ENCODE peak calls at places on chromosomes 3 and 15, in seven cellular contexts. X is stimulated activated CD8-positive, alpha-beta memory T cell treated with anti-CD3 and anti-CD28 coated beads, Interleukin-12 subunit alpha, Interleukin-12 subunit beta, amount 100 ng/mL, for 1 hour; J is RPMI7951; D is stomach; I is cardiac fibroblast; Y is activated T-cell treated with anti-CD3 and anti-CD28 coated beads, Interleukin-2, amount 50 U/mL, for 24 hours; O is A673. S is an unnamed sample.
A peak's percentile ranks its signal among the peaks of the same experiment; 100 is the strongest.

GRCh38 chr15:76973362-76973743 is 21.6 kb upstream of the PSTPIP1 start:
- DNase-seq in X (peak; percentile 54), J (peak; percentile 9), D (no peak), I (peak; percentile 74), Y (peak; percentile 76), O (peak; percentile 59), S (peak; percentile 25)

GRCh38 chr3:184257083-184257915 is 4.1 kb downstream of the CAMK2N2 start:
- DNase-seq in X (no peak), J (no peak), D (no peak), I (no peak), Y (no peak), O (no peak), S (no peak)

GRCh38 chr3:114609952-114610351 is 316.1 kb downstream of the TIGIT start:
- DNase-seq in X (no peak), J (no peak), D (no peak), I (no peak), Y (no peak), O (no peak), S (no peak)

GRCh38 chr15:50189630-50190029 is 7.6 kb downstream of the SLC27A2 start:
- DNase-seq in X (no peak), J (no peak), D (no peak), I (no peak), Y (no peak), O (no peak), S (no peak)

GRCh38 chr15:41501191-41501917 is 7.7 kb downstream of the ITPKA start:
- DNase-seq in X (no peak), J (peak; percentile 28), D (no peak), I (no peak), Y (peak; percentile 65), O (peak; percentile 89), S (peak; percentile 51)

GRCh38 chr15:65286704-65287514 is at the start of gene PARP16:
- DNase-seq in X (peak; percentile 83), J (peak; percentile 88), D (peak; percentile 94), I (peak; percentile 86), Y (peak; percentile 95), O (peak; percentile 91), S (peak; percentile 93)

GRCh38 chr3:51549311-51549710 is 10.8 kb downstream of the RAD54L2 start:
- DNase-seq in X (no peak), J (no peak), D (no peak), I (no peak), Y (no peak), O (no peak), S (no peak)

GRCh38 chr3:189071452-189071851 is 100.3 kb upstream of the TPRG1 start:
- DNase-seq in X (no peak), J (peak; percentile 66), D (no peak), I (no peak), Y (no peak), O (no peak), S (no peak)

GRCh38 chr3:56801151-56801596 is 575 bp downstream of the ARHGEF3 start:
- DNase-seq in X (no peak), J (no peak), D (no peak), I (no peak), Y (peak; percentile 69), O (no peak), S (no peak)

GRCh38 chr3:7536510-7536909 is 675.6 kb downstream of the GRM7 start:
- DNase-seq in X (no peak), J (no peak), D (no peak), I (peak; percentile 22), Y (no peak), O (no peak), S (no peak)

GRCh38 chr3:86282106-86282787 is 708.7 kb downstream of the VGLL3 start:
- DNase-seq in X (no peak), J (no peak), D (no peak), I (no peak), Y (no peak), O (no peak), S (no peak)

GRCh38 chr15:76286231-76286879 is 24.9 kb downstream of the ETFA start:
- DNase-seq in X (peak; percentile 16), J (peak; percentile 20), D (no peak), I (peak; percentile 5), Y (no peak), O (no peak), S (no peak)

GRCh38 chr3:183629546-183630301 is 5.7 kb upstream of the KLHL24 start:
- DNase-seq in X (no peak), J (no peak), D (no peak), I (peak; percentile 63), Y (no peak), O (no peak), S (no peak)

GRCh38 chr3:468172-468571 is 271.6 kb downstream of the CHL1 start:
- DNase-seq in X (no peak), J (no peak), D (no peak), I (no peak), Y (no peak), O (peak; percentile 44), S (no peak)

GRCh38 chr3:174302746-174303315 is 556.3 kb upstream of the NAALADL2 start:
- DNase-seq in X (no peak), J (no peak), D (no peak), I (no peak), Y (no peak), O (no peak), S (no peak)

GRCh38 chr15:29968099-29968892 is 114.5 kb upstream of the GOLGA8J start:
- DNase-seq in X (no peak), J (no peak), D (no peak), I (no peak), Y (peak; percentile 29), O (no peak), S (peak; percentile 43)